ENCODE peak calls at places on chromosomes 16 and 17, in four cellular contexts. Z is naive thymus-derived CD4-positive, alpha-beta T cell; C is RWPE1; N is GM12878. S is an unnamed sample.

GRCh38 chr17:50638851-50639767 is 4.4 kb downstream of the ABCC3 start:
- DNase-seq in Z (no peak), C (peak), N (no peak), S (peak)

GRCh38 chr17:7183433-7184090 is 4.4 kb upstream of the ASGR1 start:
- DNase-seq in Z (no peak), C (no peak), N (no peak), S (no peak)

GRCh38 chr17:75950421-75950820 is 9.6 kb upstream of the FBF1 start:
- DNase-seq in Z (no peak), C (no peak), N (no peak), S (no peak)

GRCh38 chr17:50344712-50345380 is 1.1 kb upstream of the XYLT2 start:
- DNase-seq in Z (no peak), C (no peak), N (no peak), S (no peak)

GRCh38 chr16:48454051-48454450 is 68.8 kb upstream of the SIAH1 start:
- DNase-seq in Z (no peak), C (no peak), N (no peak), S (no peak)

GRCh38 chr17:7391307-7391706 is 3.0 kb downstream of the PLSCR3 start:
- DNase-seq in Z (no peak), C (no peak), N (no peak), S (no peak)

GRCh38 chr16:81790772-81791171 is 11.7 kb downstream of the PLCG2 start:
- DNase-seq in Z (no peak), C (no peak), N (no peak), S (no peak)

GRCh38 chr16:30096862-30097563 is 1.0 kb upstream of the YPEL3 start:
- DNase-seq in Z (no peak), C (no peak), N (no peak), S (no peak)

GRCh38 chr16:75576384-75576811 is 10.2 kb downstream of the GABARAPL2 start:
- DNase-seq in Z (no peak), C (no peak), N (no peak), S (no peak)

GRCh38 chr17:29825604-29826003 is 104.4 kb downstream of the SSH2 start:
- DNase-seq in Z (no peak), C (no peak), N (no peak), S (no peak)

GRCh38 chr16:54281535-54282201 is 4.9 kb downstream of the IRX3 start:
- DNase-seq in Z (no peak), C (no peak), N (no peak), S (no peak)

GRCh38 chr16:69260019-69260418 is 51.1 kb upstream of the VPS4A start:
- DNase-seq in Z (no peak), C (no peak), N (no peak), S (no peak)

GRCh38 chr17:52170963-52171572 is 12.6 kb upstream of the CA10 start:
- DNase-seq in Z (no peak), C (peak), N (no peak), S (no peak)

GRCh38 chr17:33968350-33969044 is 286.6 kb upstream of the CCL2 start:
- DNase-seq in Z (peak), C (no peak), N (peak), S (no peak)

GRCh38 chr17:42855048-42855596 is 4.1 kb downstream of the AOC3 start:
- DNase-seq in Z (no peak), C (no peak), N (no peak), S (no peak)

GRCh38 chr17:55527520-55528118 is 16.4 kb upstream of the SMIM36 start:
- DNase-seq in Z (no peak), C (peak), N (no peak), S (no peak)

GRCh38 chr17:43576563-43577229 is 30.6 kb upstream of the ETV4 start:
- DNase-seq in Z (peak), C (peak), N (peak), S (no peak)

GRCh38 chr17:17719966-17720543 is 38.8 kb downstream of the RAI1 start:
- DNase-seq in Z (no peak), C (no peak), N (no peak), S (no peak)

GRCh38 chr16:25109643-25110042 is 1.9 kb upstream of the LCMT1 start:
- DNase-seq in Z (no peak), C (peak), N (no peak), S (peak)

GRCh38 chr16:80997139-80997798 is 9.4 kb downstream of the CMC2 start:
- DNase-seq in Z (no peak), C (no peak), N (peak), S (no peak)

GRCh38 chr16:89384282-89384681 is 106.1 kb downstream of the ANKRD11 start:
- DNase-seq in Z (no peak), C (no peak), N (no peak), S (no peak)

GRCh38 chr16:24526701-24527470 is 12.5 kb upstream of the RBBP6 start:
- DNase-seq in Z (no peak), C (peak), N (no peak), S (no peak)

GRCh38 chr16:68227850-68228553 is 7.9 kb downstream of the ESRP2 start:
- DNase-seq in Z (no peak), C (no peak), N (no peak), S (no peak)

GRCh38 chr17:57541472-57542394 is 203.4 kb downstream of the CCDC182 start:
- DNase-seq in Z (no peak), C (peak), N (no peak), S (no peak)

GRCh38 chr16:57390635-57391307 is 13.8 kb upstream of the CCL17 start:
- DNase-seq in Z (no peak), C (no peak), N (no peak), S (no peak)

GRCh38 chr16:2768403-2769089 is 8.5 kb downstream of the ELOB start:
- DNase-seq in Z (no peak), C (peak), N (no peak), S (no peak)

GRCh38 chr16:31243734-31244670 is 15.8 kb upstream of the ITGAM start:
- DNase-seq in Z (no peak), C (no peak), N (peak), S (no peak)

GRCh38 chr17:63659850-63660249 is 37.6 kb downstream of the MAP3K3 start:
- DNase-seq in Z (no peak), C (no peak), N (no peak), S (no peak)

DNA sequence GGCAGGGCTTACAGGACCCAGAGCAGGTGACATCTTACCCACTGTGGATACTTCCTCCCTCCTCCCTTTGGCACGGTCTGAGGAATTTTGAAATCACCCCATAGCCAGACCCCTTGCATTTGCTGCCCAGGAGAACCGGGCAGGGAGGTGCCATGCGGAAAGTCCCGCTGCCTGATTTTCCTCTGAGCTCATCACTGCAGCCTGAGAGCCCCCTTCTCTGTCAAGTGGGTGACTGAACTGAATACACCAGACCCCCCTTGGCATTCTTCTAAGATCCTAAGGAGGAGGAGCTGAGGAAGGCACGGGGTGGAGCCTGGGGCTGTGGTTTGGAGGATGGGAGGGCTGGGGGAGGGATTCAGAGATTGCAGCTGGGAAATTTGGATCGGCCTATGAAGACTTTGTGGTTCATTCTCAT is 173.4 kb downstream of the RAB11FIP4 start:
- DNase-seq in Z (no peak), C (no peak), N (no peak), S (no peak)
- H3K27ac ChIP-seq in Z (no peak), C (peak), N (no peak), S (no peak)

GRCh38 chr17:37107406-37108083 is 158.8 kb downstream of the AATF start:
- DNase-seq in Z (no peak), C (peak), N (no peak), S (peak)

GRCh38 chr17:37110816-37111215 is 162.1 kb downstream of the AATF start:
- DNase-seq in Z (no peak), C (no peak), N (no peak), S (no peak)

GRCh38 chr17:37106049-37106448 is 157.3 kb downstream of the AATF start:
- DNase-seq in Z (no peak), C (no peak), N (no peak), S (no peak)

GRCh38 chr17:37111329-37111728 is 162.6 kb downstream of the AATF start:
- DNase-seq in Z (no peak), C (no peak), N (no peak), S (no peak)

DNA sequence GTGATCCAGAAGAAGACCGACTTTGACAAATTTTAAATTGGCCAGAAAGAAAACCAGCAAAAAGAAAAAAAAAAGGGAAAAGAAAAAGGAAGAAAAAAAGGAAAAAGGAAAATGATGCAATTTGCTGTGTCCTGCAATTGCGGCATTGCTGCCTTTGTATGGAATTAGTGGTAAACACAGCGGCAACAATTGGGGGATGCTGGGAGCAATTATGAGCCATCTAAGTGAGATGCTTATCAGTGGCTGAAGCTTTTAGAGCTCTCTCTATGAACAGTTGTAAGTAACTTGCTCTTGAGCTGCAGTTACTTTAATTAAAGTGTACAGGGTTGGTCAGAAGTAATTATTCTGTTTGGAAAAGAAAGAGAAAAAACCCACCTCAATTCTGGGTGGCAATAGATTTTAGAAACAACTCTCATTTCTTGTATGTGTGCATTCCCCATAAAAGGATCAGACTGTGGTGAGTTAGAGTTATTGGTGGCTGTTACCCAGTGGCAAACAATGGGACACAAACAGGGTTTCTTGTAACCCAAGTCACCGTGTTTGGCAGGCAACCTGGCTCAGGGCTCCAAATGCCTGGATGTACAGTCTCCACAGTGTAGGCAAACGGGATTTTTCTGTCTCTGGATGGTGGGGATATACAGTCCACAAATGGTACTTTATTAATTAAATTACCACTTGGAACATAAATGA is 161.4 kb downstream of the AATF start:
- DNase-seq in Z (no peak), C (no peak), N (no peak), S (no peak)
- H3K27ac ChIP-seq in Z (no peak), C (no peak), N (no peak), S (no peak)

GRCh38 chr16:19859166-19859565 is 25.5 kb downstream of the GPRC5B start:
- DNase-seq in Z (no peak), C (no peak), N (no peak), S (no peak)
- H3K27ac ChIP-seq in Z (no peak), C (no peak), N (no peak), S (no peak)

DNA sequence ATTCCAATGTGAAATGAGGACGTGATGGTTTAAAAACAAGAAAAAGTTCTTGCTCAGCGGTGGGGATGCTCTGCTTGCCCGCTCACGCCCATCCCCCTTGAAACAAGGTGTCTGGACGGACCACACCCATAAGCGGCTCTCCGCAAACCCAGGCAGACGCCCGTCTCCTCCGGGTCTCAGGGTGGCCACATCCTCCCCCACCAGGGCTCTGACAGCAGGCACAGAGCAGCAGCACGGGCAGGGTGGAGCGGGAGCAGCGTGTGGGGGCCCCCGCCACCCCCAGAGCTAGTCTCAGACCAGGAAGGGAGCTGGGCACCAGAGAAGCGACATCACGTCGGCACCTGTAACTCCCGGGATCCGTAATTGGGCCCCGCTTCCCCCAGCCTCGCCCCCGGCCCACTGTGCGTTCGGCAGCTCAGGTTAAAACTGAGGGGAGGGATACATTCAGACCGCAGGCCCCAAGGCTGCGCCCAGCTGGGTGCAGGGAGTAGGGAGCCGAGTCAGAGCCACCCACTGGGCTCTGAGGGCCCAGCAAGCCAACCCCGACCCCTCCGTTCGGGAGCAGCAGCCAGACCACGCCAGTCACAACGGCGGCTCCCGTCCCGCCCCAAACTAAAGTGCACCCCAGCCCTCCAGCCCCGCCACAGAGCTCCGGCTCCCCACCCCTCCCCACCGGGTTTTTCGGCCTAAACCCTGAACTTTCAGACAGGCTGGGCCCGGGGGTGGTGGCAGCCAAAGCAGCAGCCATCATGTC is 22.0 kb downstream of the CLUH start:
- DNase-seq in Z (no peak), C (no peak), N (no peak), S (no peak)
- H3K27ac ChIP-seq in Z (no peak), C (peak), N (no peak), S (no peak)

GRCh38 chr17:69447726-69448125 is 33.2 kb downstream of the MAP2K6 start:
- DNase-seq in Z (no peak), C (no peak), N (no peak), S (no peak)
- H3K27ac ChIP-seq in Z (no peak), C (no peak), N (no peak), S (no peak)

GRCh38 chr17:68101075-68101991 is 65.8 kb downstream of the KPNA2 start:
- DNase-seq in Z (peak), C (peak), N (no peak), S (peak)
- H3K27ac ChIP-seq in Z (peak), C (peak), N (no peak), S (peak)

DNA sequence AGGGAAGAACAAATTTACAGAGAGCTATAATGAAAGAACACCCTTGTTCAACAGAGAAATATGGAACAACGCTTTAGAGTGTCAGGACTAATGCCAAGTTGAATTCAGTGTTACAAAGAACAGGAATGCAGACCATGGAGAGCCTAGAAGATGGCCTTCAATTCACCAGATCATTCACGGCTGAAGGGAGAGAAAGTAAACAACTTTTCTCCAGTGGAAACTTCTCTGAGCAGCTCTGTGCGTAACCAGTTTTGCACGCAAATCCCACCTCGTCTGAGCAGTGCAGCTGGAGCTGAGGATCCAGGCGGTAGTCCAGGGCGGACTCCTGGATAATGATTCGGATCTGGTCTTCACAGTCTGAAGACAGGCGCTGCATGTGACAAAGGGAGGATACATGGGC is 40.5 kb upstream of the CLEC18B start:
- DNase-seq in Z (no peak), C (no peak), N (no peak), S (no peak)
- H3K27ac ChIP-seq in Z (no peak), C (peak), N (no peak), S (peak)

GRCh38 chr16:630024-630814 is 566 bp upstream of the WFIKKN1 start:
- DNase-seq in Z (no peak), C (no peak), N (no peak), S (no peak)
- H3K27ac ChIP-seq in Z (no peak), C (peak), N (no peak), S (no peak)

GRCh38 chr17:38448208-38448776 is 20.0 kb downstream of the ARHGAP23 start:
- DNase-seq in Z (no peak), C (no peak), N (no peak), S (no peak)

GRCh38 chr17:38450699-38451029 is 22.4 kb downstream of the ARHGAP23 start:
- DNase-seq in Z (no peak), C (no peak), N (no peak), S (no peak)

GRCh38 chr17:38444151-38444550 is 15.9 kb downstream of the ARHGAP23 start:
- DNase-seq in Z (peak), C (peak), N (no peak), S (no peak)

GRCh38 chr17:38449364-38449763 is 21.1 kb downstream of the ARHGAP23 start:
- DNase-seq in Z (no peak), C (peak), N (no peak), S (peak)

DNA sequence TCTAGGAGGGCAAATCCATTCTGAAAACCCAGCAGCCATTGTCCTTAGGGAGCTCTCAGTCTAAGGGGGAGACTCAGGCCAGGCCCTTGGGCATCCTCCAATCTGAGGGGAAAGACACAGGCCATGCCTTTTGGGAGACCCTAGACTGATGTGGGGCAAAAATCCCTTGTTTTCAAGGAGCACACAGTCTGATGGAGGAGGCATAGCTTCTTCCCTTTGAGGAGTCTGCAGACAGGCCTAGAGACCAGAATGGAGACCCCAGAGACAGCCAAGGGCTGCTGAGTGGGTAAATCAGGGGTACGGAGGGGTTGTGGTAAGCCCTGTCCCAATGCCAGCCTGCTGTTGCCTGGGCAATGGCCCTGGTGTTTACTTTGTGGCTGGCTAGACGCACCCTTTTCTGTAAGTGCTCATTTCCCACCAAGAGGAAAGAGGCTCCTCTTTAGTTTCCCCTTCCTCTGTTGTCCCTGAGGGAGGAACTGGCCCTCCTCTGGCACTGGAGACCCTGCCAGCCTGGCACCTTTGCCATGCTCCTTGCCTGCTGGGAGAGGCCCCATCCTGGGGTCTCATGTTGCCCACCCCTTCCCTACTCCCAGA is 19.3 kb downstream of the ARHGAP23 start:
- DNase-seq in Z (no peak), C (no peak), N (no peak), S (no peak)
- H3K27ac ChIP-seq in Z (no peak), C (peak), N (no peak), S (peak)

S was measured in epithelial cell of prostate.